ENCODE peak calls at places on chromosomes 11 and 22, in eight cellular contexts. One of them, this sample, is unnamed.

GRCh38 chr11:131888230-131888826 is 517.9 kb downstream of the NTM start:
- DNase-seq in fibroblast of the aortic adventitia: peak; percentile 93
- DNase-seq in tibial artery: no peak
- DNase-seq in astrocyte of the spinal cord: peak; percentile 92
- DNase-seq in MCF 10A: no peak
- DNase-seq in A549: no peak
- DNase-seq in colonic mucosa: no peak
- DNase-seq in Peyer's patch: no peak
- DNase-seq in this sample: no peak

GRCh38 chr11:67261942-67262681 is 4.2 kb upstream of the GRK2 start:
- DNase-seq in fibroblast of the aortic adventitia: no peak
- DNase-seq in tibial artery: peak; percentile 67
- DNase-seq in astrocyte of the spinal cord: no peak
- DNase-seq in MCF 10A: no peak
- DNase-seq in A549: no peak
- DNase-seq in colonic mucosa: peak; percentile 33
- DNase-seq in Peyer's patch: no peak
- DNase-seq in this sample: no peak

GRCh38 chr11:63478896-63479295 is 12.1 kb downstream of the PLAAT5 start:
- DNase-seq in fibroblast of the aortic adventitia: peak; percentile 89
- DNase-seq in tibial artery: no peak
- DNase-seq in astrocyte of the spinal cord: peak; percentile 84
- DNase-seq in MCF 10A: peak; percentile 72
- DNase-seq in A549: peak; percentile 71
- DNase-seq in colonic mucosa: peak; percentile 64
- DNase-seq in Peyer's patch: peak; percentile 25
- DNase-seq in this sample: no peak

GRCh38 chr11:129933866-129934265 is 38.5 kb upstream of the NFRKB start:
- DNase-seq in fibroblast of the aortic adventitia: no peak
- DNase-seq in tibial artery: no peak
- DNase-seq in astrocyte of the spinal cord: no peak
- DNase-seq in MCF 10A: no peak
- DNase-seq in A549: no peak
- DNase-seq in colonic mucosa: no peak
- DNase-seq in Peyer's patch: no peak
- DNase-seq in this sample: no peak

GRCh38 chr22:43889366-43890253 is 2.2 kb downstream of the PNPLA5 start:
- DNase-seq in fibroblast of the aortic adventitia: peak; percentile 44
- DNase-seq in tibial artery: no peak
- DNase-seq in astrocyte of the spinal cord: peak; percentile 19
- DNase-seq in MCF 10A: peak; percentile 42
- DNase-seq in A549: no peak
- DNase-seq in colonic mucosa: no peak
- DNase-seq in Peyer's patch: no peak
- DNase-seq in this sample: peak; percentile 70

GRCh38 chr11:15835705-15836411 is 520.5 kb downstream of the SOX6 start:
- DNase-seq in fibroblast of the aortic adventitia: no peak
- DNase-seq in tibial artery: no peak
- DNase-seq in astrocyte of the spinal cord: no peak
- DNase-seq in MCF 10A: no peak
- DNase-seq in A549: no peak
- DNase-seq in colonic mucosa: no peak
- DNase-seq in Peyer's patch: no peak
- DNase-seq in this sample: no peak

GRCh38 chr11:118135796-118136165 is 16.8 kb downstream of the SCN4B start:
- DNase-seq in fibroblast of the aortic adventitia: no peak
- DNase-seq in tibial artery: no peak
- DNase-seq in astrocyte of the spinal cord: no peak
- DNase-seq in MCF 10A: no peak
- DNase-seq in A549: no peak
- DNase-seq in colonic mucosa: no peak
- DNase-seq in Peyer's patch: no peak
- DNase-seq in this sample: no peak

GRCh38 chr22:19903031-19903430 is 38.5 kb upstream of the COMT start:
- DNase-seq in fibroblast of the aortic adventitia: no peak
- DNase-seq in tibial artery: no peak
- DNase-seq in astrocyte of the spinal cord: no peak
- DNase-seq in MCF 10A: no peak
- DNase-seq in A549: no peak
- DNase-seq in colonic mucosa: no peak
- DNase-seq in Peyer's patch: no peak
- DNase-seq in this sample: no peak

GRCh38 chr11:68870470-68870869 is 28.8 kb upstream of the CPT1A start:
- DNase-seq in fibroblast of the aortic adventitia: peak; percentile 40
- DNase-seq in tibial artery: no peak
- DNase-seq in astrocyte of the spinal cord: no peak
- DNase-seq in MCF 10A: no peak
- DNase-seq in A549: no peak
- DNase-seq in colonic mucosa: no peak
- DNase-seq in Peyer's patch: no peak
- DNase-seq in this sample: no peak
- TF ChIP-seq CTCF in fibroblast of the aortic adventitia: peak; percentile 32
- TF ChIP-seq CTCF in tibial artery: no peak
- TF ChIP-seq CTCF in astrocyte of the spinal cord: no peak
- TF ChIP-seq CTCF in MCF 10A: no peak
- TF ChIP-seq CTCF in A549: no peak
- TF ChIP-seq CTCF in colonic mucosa: no peak
- TF ChIP-seq CTCF in Peyer's patch: no peak
- TF ChIP-seq CTCF in this sample: peak; percentile 56

DNA sequence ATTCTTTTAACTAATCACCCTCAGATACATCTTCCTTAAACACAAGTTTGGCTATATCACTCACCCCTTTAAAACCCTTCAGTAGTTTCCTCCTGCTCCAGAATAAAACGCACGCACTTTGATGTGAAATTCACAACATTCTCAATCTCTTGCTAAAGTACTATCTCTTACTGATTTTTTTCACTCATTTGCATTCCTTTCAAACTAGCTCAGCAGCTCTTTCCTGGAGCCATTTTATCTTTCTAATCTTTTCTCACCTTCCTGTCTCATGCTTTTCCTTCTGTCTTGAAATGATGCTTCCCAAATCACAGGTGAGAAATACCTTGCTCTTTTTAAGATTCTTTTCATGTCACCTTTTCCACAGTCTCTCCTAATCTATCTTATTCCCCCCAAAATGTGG is 1074.4 kb downstream of the DLG2 start:
- DNase-seq in fibroblast of the aortic adventitia: peak; percentile 12
- DNase-seq in tibial artery: no peak
- DNase-seq in astrocyte of the spinal cord: no peak
- DNase-seq in MCF 10A: no peak
- DNase-seq in A549: no peak
- DNase-seq in colonic mucosa: no peak
- DNase-seq in Peyer's patch: no peak
- DNase-seq in this sample: no peak
- TF ChIP-seq CTCF in fibroblast of the aortic adventitia: no peak
- TF ChIP-seq CTCF in tibial artery: no peak
- TF ChIP-seq CTCF in astrocyte of the spinal cord: no peak
- TF ChIP-seq CTCF in MCF 10A: no peak
- TF ChIP-seq CTCF in A549: no peak
- TF ChIP-seq CTCF in colonic mucosa: no peak
- TF ChIP-seq CTCF in Peyer's patch: no peak
- TF ChIP-seq CTCF in this sample: no peak

DNA sequence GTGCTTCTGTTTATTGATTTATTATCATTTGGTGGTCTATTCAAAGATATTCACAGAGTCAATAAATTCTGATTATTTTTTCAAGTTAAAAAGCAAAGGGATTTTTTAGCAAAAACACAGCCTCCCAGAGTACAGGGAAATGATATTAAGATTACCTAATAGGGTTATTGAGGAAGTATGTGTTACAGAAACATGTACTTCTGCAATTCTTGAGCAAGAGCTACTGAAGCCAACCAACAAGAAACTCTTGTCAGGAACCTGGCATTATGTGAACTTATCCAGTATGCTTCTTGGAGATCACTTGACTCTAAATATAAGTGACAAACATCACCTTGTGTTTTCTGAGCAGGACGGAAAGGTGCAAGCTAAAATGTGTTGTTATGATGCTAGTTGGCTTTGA is 42.0 kb upstream of the CARD18 start:
- DNase-seq in fibroblast of the aortic adventitia: peak; percentile 50
- DNase-seq in tibial artery: no peak
- DNase-seq in astrocyte of the spinal cord: peak; percentile 6
- DNase-seq in MCF 10A: peak; percentile 47
- DNase-seq in A549: no peak
- DNase-seq in colonic mucosa: no peak
- DNase-seq in Peyer's patch: no peak
- DNase-seq in this sample: no peak
- TF ChIP-seq CTCF in fibroblast of the aortic adventitia: no peak
- TF ChIP-seq CTCF in tibial artery: no peak
- TF ChIP-seq CTCF in astrocyte of the spinal cord: no peak
- TF ChIP-seq CTCF in MCF 10A: no peak
- TF ChIP-seq CTCF in A549: no peak
- TF ChIP-seq CTCF in colonic mucosa: no peak
- TF ChIP-seq CTCF in Peyer's patch: no peak
- TF ChIP-seq CTCF in this sample: no peak

DNA sequence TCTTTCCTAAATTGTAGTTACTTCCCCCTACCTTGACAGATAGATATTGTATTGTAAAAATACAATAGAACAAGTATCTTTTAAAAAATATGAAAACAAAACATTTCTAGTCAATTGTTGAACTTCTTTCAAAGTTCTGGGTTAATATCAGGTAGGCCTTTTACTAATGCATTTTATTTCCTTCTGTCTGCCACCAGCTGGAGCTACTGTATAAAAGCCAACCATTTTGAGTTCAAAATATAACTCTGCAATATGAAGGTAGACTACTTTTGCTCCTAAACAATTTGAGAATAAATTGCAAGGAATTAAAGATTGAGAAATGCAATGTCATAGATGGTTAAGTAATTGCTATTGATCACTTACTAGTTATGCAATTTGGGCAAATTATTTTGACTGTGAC is 22.1 kb upstream of the LIN7C start:
- DNase-seq in fibroblast of the aortic adventitia: no peak
- DNase-seq in tibial artery: no peak
- DNase-seq in astrocyte of the spinal cord: no peak
- DNase-seq in MCF 10A: no peak
- DNase-seq in A549: no peak
- DNase-seq in colonic mucosa: no peak
- DNase-seq in Peyer's patch: no peak
- DNase-seq in this sample: no peak
- TF ChIP-seq CTCF in fibroblast of the aortic adventitia: no peak
- TF ChIP-seq CTCF in tibial artery: no peak
- TF ChIP-seq CTCF in astrocyte of the spinal cord: no peak
- TF ChIP-seq CTCF in MCF 10A: no peak
- TF ChIP-seq CTCF in A549: peak; percentile 13
- TF ChIP-seq CTCF in colonic mucosa: no peak
- TF ChIP-seq CTCF in Peyer's patch: no peak
- TF ChIP-seq CTCF in this sample: peak; percentile 40

GRCh38 chr11:6474806-6475500 is 1.2 kb upstream of the TRIM3 start:
- DNase-seq in fibroblast of the aortic adventitia: no peak
- DNase-seq in tibial artery: no peak
- DNase-seq in astrocyte of the spinal cord: no peak
- DNase-seq in MCF 10A: no peak
- DNase-seq in A549: no peak
- DNase-seq in colonic mucosa: no peak
- DNase-seq in Peyer's patch: no peak
- DNase-seq in this sample: no peak
- TF ChIP-seq CTCF in fibroblast of the aortic adventitia: no peak
- TF ChIP-seq CTCF in tibial artery: no peak
- TF ChIP-seq CTCF in astrocyte of the spinal cord: no peak
- TF ChIP-seq CTCF in MCF 10A: no peak
- TF ChIP-seq CTCF in A549: no peak
- TF ChIP-seq CTCF in colonic mucosa: no peak
- TF ChIP-seq CTCF in Peyer's patch: no peak
- TF ChIP-seq CTCF in this sample: no peak

DNA sequence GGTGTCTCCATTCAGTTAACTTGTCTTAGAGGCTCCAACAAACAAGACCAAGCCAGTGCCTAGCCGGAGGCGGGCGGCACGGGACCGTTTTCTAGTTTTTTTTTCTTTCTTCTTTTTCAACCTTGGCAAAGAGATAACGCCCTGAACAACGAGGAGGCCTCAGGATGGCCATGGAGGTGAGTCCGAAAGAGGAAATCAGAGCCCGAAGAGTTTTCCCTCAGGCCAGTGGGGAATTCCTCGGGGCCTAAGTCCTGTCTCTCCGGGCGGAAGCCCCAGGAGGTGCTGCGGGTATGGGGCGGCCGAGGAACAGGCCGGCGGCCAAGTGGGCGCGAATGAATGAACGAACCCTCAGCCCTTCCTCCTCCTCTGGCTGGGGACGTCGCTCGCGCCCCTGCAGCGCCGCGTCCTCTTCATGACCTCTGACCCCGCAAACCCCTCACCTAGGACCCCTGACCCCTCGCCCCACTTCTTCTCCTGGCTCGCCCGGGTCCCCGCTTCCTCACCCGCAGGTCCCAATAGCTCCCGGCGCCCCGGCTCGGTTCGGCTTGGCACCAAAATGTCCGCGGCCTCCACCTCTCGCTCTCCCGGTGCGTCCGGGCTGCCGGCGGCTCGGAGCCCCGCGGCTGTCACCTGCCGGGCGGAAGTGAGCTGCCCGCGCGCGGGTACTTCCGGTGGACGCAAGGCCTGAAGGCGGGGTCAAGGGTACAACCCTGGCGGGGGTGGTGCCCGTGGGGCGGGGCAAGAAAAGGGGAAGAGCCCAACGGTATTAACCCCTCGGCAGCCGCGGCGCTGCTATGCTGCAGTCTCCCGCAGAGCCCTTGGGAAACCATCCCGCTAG is at the start of gene AP1B1:
- DNase-seq in fibroblast of the aortic adventitia: peak; percentile 79
- DNase-seq in tibial artery: peak; percentile 94
- DNase-seq in astrocyte of the spinal cord: peak; percentile 88
- DNase-seq in MCF 10A: peak; percentile 93
- DNase-seq in A549: peak; percentile 86
- DNase-seq in colonic mucosa: peak; percentile 98
- DNase-seq in Peyer's patch: peak; percentile 94
- DNase-seq in this sample: peak; percentile 96
- TF ChIP-seq CTCF in fibroblast of the aortic adventitia: no peak
- TF ChIP-seq CTCF in tibial artery: no peak
- TF ChIP-seq CTCF in astrocyte of the spinal cord: no peak
- TF ChIP-seq CTCF in MCF 10A: no peak
- TF ChIP-seq CTCF in A549: no peak
- TF ChIP-seq CTCF in colonic mucosa: no peak
- TF ChIP-seq CTCF in Peyer's patch: no peak
- TF ChIP-seq CTCF in this sample: peak; percentile 22

GRCh38 chr11:60925685-60926267 is 1.5 kb downstream of the TMEM132A start:
- DNase-seq in fibroblast of the aortic adventitia: peak; percentile 45
- DNase-seq in tibial artery: no peak
- DNase-seq in astrocyte of the spinal cord: no peak
- DNase-seq in MCF 10A: peak; percentile 85
- DNase-seq in A549: peak; percentile 81
- DNase-seq in colonic mucosa: no peak
- DNase-seq in Peyer's patch: no peak
- DNase-seq in this sample: peak; percentile 72
- TF ChIP-seq CTCF in fibroblast of the aortic adventitia: no peak
- TF ChIP-seq CTCF in tibial artery: no peak
- TF ChIP-seq CTCF in astrocyte of the spinal cord: no peak
- TF ChIP-seq CTCF in MCF 10A: no peak
- TF ChIP-seq CTCF in A549: peak; percentile 6
- TF ChIP-seq CTCF in colonic mucosa: no peak
- TF ChIP-seq CTCF in Peyer's patch: no peak
- TF ChIP-seq CTCF in this sample: no peak